ENCODE peak calls at places on chromosomes 6 and 20, in five cellular contexts. Q, R, A, C and F are unnamed samples.

GRCh38 chr6:131061041-131061770 is 1.8 kb downstream of the EPB41L2 start:
- DNase-seq in Q (no peak), A (no peak), R (no peak), C (no peak), F (no peak)

GRCh38 chr6:88013015-88013414 is 34.6 kb upstream of the SPACA1 start:
- DNase-seq in C (no peak), R (no peak), Q (no peak), A (no peak), F (no peak)

GRCh38 chr6:114390176-114390575 is 47.4 kb upstream of the HS3ST5 start:
- DNase-seq in Q (no peak), C (no peak), R (no peak), A (no peak), F (no peak)

GRCh38 chr20:53331151-53331973 is 262.3 kb downstream of the ZNF217 start:
- DNase-seq in R (peak; percentile 74), C (no peak), A (no peak), Q (no peak), F (no peak)

GRCh38 chr6:17281497-17282481 is 628 bp downstream of the RBM24 start:
- DNase-seq in C (peak; percentile 13), R (no peak), Q (no peak), A (peak; percentile 34), F (peak; percentile 45)

GRCh38 chr6:127439718-127440117 is 19.5 kb downstream of the KIAA0408 start:
- DNase-seq in A (no peak), R (no peak), C (no peak), Q (no peak), F (no peak)

GRCh38 chr6:71209626-71210025 is 79.0 kb upstream of the OGFRL1 start:
- DNase-seq in R (no peak), Q (no peak), A (no peak), C (no peak), F (no peak)

GRCh38 chr20:47568837-47569410 is 67.2 kb downstream of the NCOA3 start:
- DNase-seq in R (no peak), A (no peak), Q (no peak), C (no peak), F (no peak)

GRCh38 chr6:119442776-119443184 is 93.2 kb upstream of the MAN1A1 start:
- DNase-seq in Q (no peak), A (no peak), C (peak; percentile 14), R (no peak), F (no peak)

GRCh38 chr6:6587696-6588063 is 840 bp upstream of the LY86 start:
- DNase-seq in C (no peak), R (no peak), Q (no peak), A (no peak), F (no peak)

GRCh38 chr6:56657364-56657763 is 14.7 kb upstream of the DST start:
- DNase-seq in R (no peak), C (no peak), Q (no peak), A (no peak), F (no peak)

GRCh38 chr20:11849270-11849920 is 68.3 kb upstream of the BTBD3 start:
- DNase-seq in A (no peak), R (no peak), Q (no peak), C (no peak), F (no peak)

GRCh38 chr20:41145317-41145716 is 8.0 kb downstream of the PLCG1 start:
- DNase-seq in C (no peak), R (no peak), A (no peak), Q (no peak), F (no peak)

GRCh38 chr20:37807901-37808751 is 94.8 kb upstream of the VSTM2L start:
- DNase-seq in Q (no peak), R (no peak), C (no peak), A (no peak), F (no peak)

GRCh38 chr6:16108996-16109658 is 19.8 kb upstream of the MYLIP start:
- DNase-seq in R (peak; percentile 60), Q (no peak), C (peak; percentile 32), A (peak; percentile 47), F (no peak)

GRCh38 chr6:162560891-162561290 is 166.7 kb downstream of the PRKN start:
- DNase-seq in R (no peak), C (no peak), Q (no peak), A (no peak), F (no peak)

GRCh38 chr6:2196079-2196679 is 49.2 kb downstream of the GMDS start:
- DNase-seq in A (peak; percentile 37), C (peak; percentile 26), Q (peak; percentile 32), R (peak; percentile 45), F (no peak)

GRCh38 chr6:47534063-47534462 is 56.5 kb downstream of the CD2AP start:
- DNase-seq in C (no peak), A (no peak), R (no peak), Q (no peak), F (no peak)

GRCh38 chr6:166623318-166623717 is 3.7 kb downstream of the RPS6KA2 start:
- DNase-seq in C (no peak), A (no peak), R (no peak), Q (no peak), F (no peak)

GRCh38 chr6:128532827-128533226 is 12.4 kb upstream of the PTPRK start:
- DNase-seq in Q (no peak), R (no peak), C (no peak), A (no peak), F (no peak)

GRCh38 chr6:143136647-143137046 is 76.0 kb downstream of the AIG1 start:
- DNase-seq in A (no peak), Q (no peak), R (no peak), C (no peak), F (no peak)

GRCh38 chr20:63096681-63097335 is 90.0 kb upstream of the BHLHE23 start:
- DNase-seq in C (no peak), R (no peak), Q (no peak), A (no peak), F (peak; percentile 32)

GRCh38 chr6:169903122-169903521 is 151.7 kb downstream of the ERMARD start:
- DNase-seq in C (no peak), Q (no peak), A (no peak), R (no peak), F (no peak)

GRCh38 chr20:20060234-20060998 is 8.1 kb downstream of the CFAP61 start:
- DNase-seq in C (no peak), A (no peak), Q (no peak), R (no peak), F (no peak)

GRCh38 chr6:142195862-142196536 is 48.9 kb downstream of the VTA1 start:
- DNase-seq in R (no peak), C (no peak), Q (no peak), A (no peak), F (no peak)

GRCh38 chr6:29947292-29947980 is 5.1 kb downstream of the HLA-A start:
- DNase-seq in R (no peak), Q (no peak), A (no peak), C (no peak), F (no peak)

DNA sequence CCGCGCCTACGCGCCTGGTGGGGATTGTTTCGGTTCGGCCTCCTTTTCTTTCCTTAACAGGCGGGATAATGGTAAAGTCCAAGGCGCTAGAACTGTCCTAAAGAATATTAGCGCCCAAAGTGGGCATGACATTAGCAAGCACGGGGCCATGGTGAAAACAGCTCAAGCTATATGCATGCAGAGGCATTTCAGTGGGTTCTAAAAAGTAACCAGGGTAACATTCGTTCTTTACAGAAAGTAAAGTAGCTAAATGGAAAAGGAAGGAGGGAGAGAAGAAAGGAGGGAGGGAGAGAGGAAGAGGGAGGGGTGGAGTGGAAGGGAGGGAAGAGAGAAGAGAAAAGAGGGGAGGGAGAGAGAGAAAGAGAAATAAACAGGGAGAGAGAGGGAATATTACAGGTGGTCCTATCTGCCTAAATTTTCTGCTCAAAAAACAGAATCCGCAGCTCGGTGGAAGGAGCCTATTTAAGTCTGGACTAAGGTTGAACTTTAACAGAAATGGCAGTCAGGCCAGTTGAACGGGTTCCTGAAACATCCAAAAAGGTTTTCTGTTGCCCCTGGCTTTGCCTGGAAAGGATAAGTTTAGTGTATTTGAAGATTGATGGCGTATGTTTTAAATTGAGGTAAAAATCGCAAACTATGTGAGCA is 2.0 kb downstream of the TFAP2B start:
- DNase-seq in R (no peak), Q (no peak), C (no peak), A (no peak), F (no peak)
- H3K27me3 ChIP-seq in R (no peaks in the 10 kb centered on the region), Q (peaks cover 56% of the 10 kb centered on the region), C (peaks cover 48% of the 10 kb centered on the region), A (peaks cover 3% of the 10 kb centered on the region), F (peaks cover 83% of the 10 kb centered on the region)

GRCh38 chr20:57456116-57456515 is 64.9 kb downstream of the RBM38 start:
- DNase-seq in C (no peak), R (no peak), Q (no peak), A (no peak), F (no peak)
- H3K4me1 ChIP-seq in C (no peaks in the 10 kb centered on the region), R (peaks cover 55% of the 10 kb centered on the region), Q (no peaks in the 10 kb centered on the region), A (no peaks in the 10 kb centered on the region), F (no peaks in the 10 kb centered on the region)

DNA sequence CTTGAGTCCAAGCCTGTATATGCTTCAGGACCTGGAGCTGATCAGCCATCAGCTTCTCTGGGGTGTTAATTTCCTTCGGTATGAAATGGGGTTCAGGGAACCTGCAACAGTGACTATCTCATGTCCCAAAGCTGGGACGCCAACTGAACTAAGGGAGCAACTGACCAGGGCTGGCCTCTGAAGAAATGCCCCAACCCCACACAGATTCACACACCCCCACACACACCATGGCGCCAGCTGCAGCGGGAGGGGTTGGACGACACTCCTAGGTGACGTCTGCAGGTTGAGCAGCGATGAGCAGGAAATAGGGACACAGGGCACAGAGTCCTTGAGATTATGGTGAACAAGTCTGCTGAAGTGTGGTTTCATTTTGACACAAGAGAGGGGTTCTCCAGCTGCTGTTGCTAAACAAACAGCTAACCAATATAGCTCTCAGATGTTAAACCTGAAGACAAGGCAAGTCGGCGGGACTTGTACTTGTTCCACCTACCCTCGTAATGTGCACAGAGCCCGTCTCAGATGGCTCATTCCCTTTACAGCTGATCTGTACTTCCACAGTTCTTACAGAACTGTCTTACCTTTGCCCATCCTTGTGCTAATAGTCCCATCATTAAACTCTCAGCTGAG is 7.5 kb upstream of the ADTRP start:
- DNase-seq in C (peak; percentile 24), R (no peak), Q (no peak), A (no peak), F (no peak)
- TF ChIP-seq POLR2A in C (no peak), R (no peak), Q (no peak), A (no peak), F (no peak)

GRCh38 chr20:25083773-25084615 is 2.1 kb upstream of the VSX1 start:
- DNase-seq in A (no peak), R (no peak), Q (no peak), C (no peak), F (no peak)
- H3K27me3 ChIP-seq in A (peaks cover 19% of the 10 kb centered on the region), R (peaks cover 2% of the 10 kb centered on the region), Q (peaks cover 43% of the 10 kb centered on the region), C (peaks cover 44% of the 10 kb centered on the region), F (peaks cover 33% of the 10 kb centered on the region)

GRCh38 chr6:90107721-90108364 is 188.8 kb downstream of the BACH2 start:
- DNase-seq in C (no peak), A (no peak), R (no peak), Q (no peak), F (no peak)

GRCh38 chr6:90109141-90109540 is 187.5 kb downstream of the BACH2 start:
- DNase-seq in A (no peak), Q (no peak), R (no peak), C (no peak), F (no peak)

GRCh38 chr6:90103056-90103793 is 193.4 kb downstream of the BACH2 start:
- DNase-seq in Q (no peak), A (no peak), C (no peak), R (no peak), F (no peak)

GRCh38 chr6:90105766-90106165 is 190.9 kb downstream of the BACH2 start:
- DNase-seq in C (no peak), Q (no peak), R (no peak), A (no peak), F (no peak)

GRCh38 chr6:90106449-90106848 is 190.2 kb downstream of the BACH2 start:
- DNase-seq in Q (no peak), A (no peak), C (no peak), R (no peak), F (no peak)
- H3K4me1 ChIP-seq in Q (no peaks in the 10 kb centered on the region), A (no peaks in the 10 kb centered on the region), C (no peaks in the 10 kb centered on the region), R (no peaks in the 10 kb centered on the region), F (no peaks in the 10 kb centered on the region)

GRCh38 chr6:31620586-31621319 is at the start of gene PRRC2A:
- DNase-seq in R (peak; percentile 97), A (peak; percentile 83), C (peak; percentile 78), Q (peak; percentile 75), F (peak; percentile 95)
- TF ChIP-seq POLR2A in R (peak; percentile 83), A (peak; percentile 26), C (peak; percentile 48), Q (peak; percentile 68), F (peak; percentile 51)